ENCODE peak calls at places on chromosomes 11 and 22, in four cellular contexts. One of them, this sample, is unnamed. For H3K4me1, the result is how much of the 10 kb centered on the place peaks cover.

GRCh38 chr11:1501421-1502167 is 15.0 kb upstream of the MOB2 start:
- DNase-seq in spleen: peak
- DNase-seq in body of pancreas: no peak
- DNase-seq in IMR-90: no peak
- DNase-seq in this sample: no peak

GRCh38 chr11:68841718-68842426 is at the start of gene CPT1A:
- DNase-seq in IMR-90: peak
- DNase-seq in spleen: peak
- DNase-seq in body of pancreas: peak
- DNase-seq in this sample: no peak

GRCh38 chr11:27462543-27462942 is 10.0 kb downstream of the LGR4 start:
- DNase-seq in body of pancreas: no peak
- DNase-seq in IMR-90: no peak
- DNase-seq in spleen: no peak
- DNase-seq in this sample: no peak

GRCh38 chr11:5107285-5107684 is 30.9 kb downstream of the OR52A5 start:
- DNase-seq in IMR-90: no peak
- DNase-seq in spleen: no peak
- DNase-seq in body of pancreas: no peak
- DNase-seq in this sample: no peak

GRCh38 chr11:35677904-35678303 is 15.3 kb downstream of the TRIM44 start:
- DNase-seq in spleen: no peak
- DNase-seq in body of pancreas: no peak
- DNase-seq in IMR-90: peak
- DNase-seq in this sample: no peak

GRCh38 chr11:130915556-130916237 is 582 bp downstream of the SNX19 start:
- DNase-seq in IMR-90: no peak
- DNase-seq in body of pancreas: peak
- DNase-seq in spleen: peak
- DNase-seq in this sample: no peak

GRCh38 chr11:12249590-12250260 is 127.6 kb upstream of the PARVA start:
- DNase-seq in spleen: no peak
- DNase-seq in IMR-90: no peak
- DNase-seq in body of pancreas: peak
- DNase-seq in this sample: no peak

GRCh38 chr11:118574636-118575035 is 2.4 kb downstream of the ARCN1 start:
- DNase-seq in body of pancreas: no peak
- DNase-seq in IMR-90: no peak
- DNase-seq in spleen: no peak
- DNase-seq in this sample: no peak

GRCh38 chr11:132422725-132423124 is 1052.3 kb downstream of the NTM start:
- DNase-seq in body of pancreas: no peak
- DNase-seq in spleen: no peak
- DNase-seq in IMR-90: no peak
- DNase-seq in this sample: no peak

GRCh38 chr11:7485136-7485853 is at the start of gene OLFML1:
- DNase-seq in body of pancreas: peak
- DNase-seq in spleen: no peak
- DNase-seq in IMR-90: no peak
- DNase-seq in this sample: no peak

GRCh38 chr11:44766112-44766971 is 39.6 kb downstream of the TSPAN18 start:
- DNase-seq in body of pancreas: peak
- DNase-seq in spleen: no peak
- DNase-seq in IMR-90: peak
- DNase-seq in this sample: no peak

GRCh38 chr22:31377609-31378008 is 21.8 kb upstream of the DRG1 start:
- DNase-seq in body of pancreas: no peak
- DNase-seq in IMR-90: no peak
- DNase-seq in spleen: no peak
- DNase-seq in this sample: no peak

GRCh38 chr11:44778200-44779100 is 51.7 kb downstream of the TSPAN18 start:
- DNase-seq in spleen: peak
- DNase-seq in body of pancreas: no peak
- DNase-seq in IMR-90: no peak
- DNase-seq in this sample: no peak

GRCh38 chr11:109229682-109230081 is 192.3 kb upstream of the C11orf87 start:
- DNase-seq in spleen: no peak
- DNase-seq in body of pancreas: no peak
- DNase-seq in IMR-90: no peak
- DNase-seq in this sample: no peak

GRCh38 chr22:31143537-31143936 is 3.2 kb upstream of the PLA2G3 start:
- DNase-seq in IMR-90: no peak
- DNase-seq in body of pancreas: no peak
- DNase-seq in spleen: no peak
- DNase-seq in this sample: no peak

GRCh38 chr11:32115406-32115805 is 24.5 kb downstream of the RCN1 start:
- DNase-seq in body of pancreas: no peak
- DNase-seq in IMR-90: no peak
- DNase-seq in spleen: no peak
- DNase-seq in this sample: no peak

GRCh38 chr11:45527898-45528297 is 137.5 kb downstream of the CHST1 start:
- DNase-seq in spleen: no peak
- DNase-seq in body of pancreas: no peak
- DNase-seq in IMR-90: no peak
- DNase-seq in this sample: no peak

GRCh38 chr11:42315267-42315666 is 855.8 kb upstream of the LRRC4C start:
- DNase-seq in body of pancreas: no peak
- DNase-seq in IMR-90: no peak
- DNase-seq in spleen: no peak
- DNase-seq in this sample: no peak

GRCh38 chr11:64347171-64347867 is 7.3 kb downstream of the CCDC88B start:
- DNase-seq in IMR-90: no peak
- DNase-seq in body of pancreas: no peak
- DNase-seq in spleen: no peak
- DNase-seq in this sample: no peak

GRCh38 chr11:101441747-101442146 is 142.1 kb downstream of the TRPC6 start:
- DNase-seq in IMR-90: no peak
- DNase-seq in body of pancreas: peak
- DNase-seq in spleen: no peak
- DNase-seq in this sample: no peak

GRCh38 chr11:35779409-35779808 is 116.8 kb downstream of the TRIM44 start:
- DNase-seq in IMR-90: no peak
- DNase-seq in spleen: no peak
- DNase-seq in body of pancreas: no peak
- DNase-seq in this sample: no peak

GRCh38 chr11:107078375-107078774 is 60.1 kb upstream of the GUCY1A2 start:
- DNase-seq in IMR-90: no peak
- DNase-seq in body of pancreas: no peak
- DNase-seq in spleen: no peak
- DNase-seq in this sample: no peak

GRCh38 chr11:63017306-63017974 is 1.8 kb upstream of the SLC22A8 start:
- DNase-seq in body of pancreas: no peak
- DNase-seq in spleen: no peak
- DNase-seq in IMR-90: no peak
- DNase-seq in this sample: no peak

GRCh38 chr22:49642331-49642730 is 185.3 kb downstream of the BRD1 start:
- DNase-seq in body of pancreas: peak
- DNase-seq in IMR-90: no peak
- DNase-seq in spleen: no peak
- DNase-seq in this sample: no peak

GRCh38 chr11:69797156-69797555 is 22.0 kb upstream of the FGF4 start:
- DNase-seq in IMR-90: no peak
- DNase-seq in spleen: no peak
- DNase-seq in body of pancreas: no peak
- DNase-seq in this sample: no peak

GRCh38 chr22:44497218-44497903 is 672 bp downstream of the RTL6 start:
- DNase-seq in body of pancreas: peak
- DNase-seq in IMR-90: peak
- DNase-seq in spleen: peak
- DNase-seq in this sample: no peak

GRCh38 chr11:95892892-95893570 is 30.9 kb downstream of the MTMR2 start:
- DNase-seq in body of pancreas: no peak
- DNase-seq in IMR-90: no peak
- DNase-seq in spleen: no peak
- DNase-seq in this sample: no peak

GRCh38 chr11:69292221-69292648 is 1.7 kb upstream of the MYEOV start:
- DNase-seq in spleen: peak
- DNase-seq in body of pancreas: peak
- DNase-seq in IMR-90: no peak
- DNase-seq in this sample: no peak

GRCh38 chr11:72670041-72670440 is 4.2 kb downstream of the PDE2A start:
- DNase-seq in IMR-90: no peak
- DNase-seq in body of pancreas: no peak
- DNase-seq in spleen: no peak
- DNase-seq in this sample: no peak

GRCh38 chr11:86942212-86942611 is 13.0 kb downstream of the FZD4 start:
- DNase-seq in spleen: no peak
- DNase-seq in IMR-90: peak
- DNase-seq in body of pancreas: no peak
- DNase-seq in this sample: no peak
- H3K4me1 ChIP-seq in spleen: under half
- H3K4me1 ChIP-seq in IMR-90: under half
- H3K4me1 ChIP-seq in body of pancreas: under half
- H3K4me1 ChIP-seq in this sample: under half

GRCh38 chr11:78166832-78167469 is 21.5 kb downstream of the KCTD21 start:
- DNase-seq in IMR-90: no peak
- DNase-seq in spleen: no peak
- DNase-seq in body of pancreas: no peak
- DNase-seq in this sample: no peak

GRCh38 chr11:78170874-78171549 is 17.4 kb downstream of the KCTD21 start:
- DNase-seq in IMR-90: no peak
- DNase-seq in body of pancreas: no peak
- DNase-seq in spleen: no peak
- DNase-seq in this sample: no peak

GRCh38 chr11:78168539-78169477 is 19.6 kb downstream of the KCTD21 start:
- DNase-seq in body of pancreas: peak
- DNase-seq in spleen: no peak
- DNase-seq in IMR-90: peak
- DNase-seq in this sample: no peak

GRCh38 chr11:78171951-78172350 is 16.5 kb downstream of the KCTD21 start:
- DNase-seq in body of pancreas: no peak
- DNase-seq in spleen: no peak
- DNase-seq in IMR-90: no peak
- DNase-seq in this sample: no peak

DNA sequence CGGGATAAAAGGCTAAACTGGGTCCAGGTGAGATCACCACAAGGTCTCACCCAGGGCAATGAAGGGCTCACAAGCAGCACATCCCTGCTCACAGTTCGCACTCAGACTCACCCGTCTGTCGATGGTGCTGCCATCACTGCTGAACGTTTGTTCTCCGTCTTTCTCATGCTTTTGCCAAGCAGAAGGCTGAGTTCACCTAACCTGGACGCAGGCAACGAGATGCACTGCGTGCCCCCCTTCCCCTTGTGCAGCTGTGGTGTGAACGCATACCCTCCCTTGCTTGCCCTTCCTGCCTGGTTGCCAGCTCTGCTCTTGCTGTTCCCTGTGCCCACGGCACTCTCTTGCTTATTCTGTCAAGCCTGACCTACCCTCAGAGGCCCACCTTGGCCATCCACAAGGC is 18.0 kb downstream of the KCTD21 start:
- DNase-seq in IMR-90: no peak
- DNase-seq in spleen: no peak
- DNase-seq in body of pancreas: no peak
- DNase-seq in this sample: no peak
- H3K27ac ChIP-seq in IMR-90: peak
- H3K27ac ChIP-seq in spleen: no peak
- H3K27ac ChIP-seq in body of pancreas: no peak
- H3K27ac ChIP-seq in this sample: peak

GRCh38 chr22:22139364-22139763 is 105.2 kb upstream of the VPREB1 start:
- DNase-seq in spleen: no peak
- DNase-seq in IMR-90: no peak
- DNase-seq in body of pancreas: no peak
- DNase-seq in this sample: no peak

GRCh38 chr22:22143448-22143847 is 101.1 kb upstream of the VPREB1 start:
- DNase-seq in body of pancreas: no peak
- DNase-seq in spleen: no peak
- DNase-seq in IMR-90: no peak
- DNase-seq in this sample: no peak

GRCh38 chr22:22141031-22141430 is 103.6 kb upstream of the VPREB1 start:
- DNase-seq in spleen: no peak
- DNase-seq in body of pancreas: no peak
- DNase-seq in IMR-90: no peak
- DNase-seq in this sample: no peak

GRCh38 chr22:22144858-22145257 is 99.7 kb upstream of the VPREB1 start:
- DNase-seq in spleen: no peak
- DNase-seq in body of pancreas: no peak
- DNase-seq in IMR-90: peak
- DNase-seq in this sample: no peak

DNA sequence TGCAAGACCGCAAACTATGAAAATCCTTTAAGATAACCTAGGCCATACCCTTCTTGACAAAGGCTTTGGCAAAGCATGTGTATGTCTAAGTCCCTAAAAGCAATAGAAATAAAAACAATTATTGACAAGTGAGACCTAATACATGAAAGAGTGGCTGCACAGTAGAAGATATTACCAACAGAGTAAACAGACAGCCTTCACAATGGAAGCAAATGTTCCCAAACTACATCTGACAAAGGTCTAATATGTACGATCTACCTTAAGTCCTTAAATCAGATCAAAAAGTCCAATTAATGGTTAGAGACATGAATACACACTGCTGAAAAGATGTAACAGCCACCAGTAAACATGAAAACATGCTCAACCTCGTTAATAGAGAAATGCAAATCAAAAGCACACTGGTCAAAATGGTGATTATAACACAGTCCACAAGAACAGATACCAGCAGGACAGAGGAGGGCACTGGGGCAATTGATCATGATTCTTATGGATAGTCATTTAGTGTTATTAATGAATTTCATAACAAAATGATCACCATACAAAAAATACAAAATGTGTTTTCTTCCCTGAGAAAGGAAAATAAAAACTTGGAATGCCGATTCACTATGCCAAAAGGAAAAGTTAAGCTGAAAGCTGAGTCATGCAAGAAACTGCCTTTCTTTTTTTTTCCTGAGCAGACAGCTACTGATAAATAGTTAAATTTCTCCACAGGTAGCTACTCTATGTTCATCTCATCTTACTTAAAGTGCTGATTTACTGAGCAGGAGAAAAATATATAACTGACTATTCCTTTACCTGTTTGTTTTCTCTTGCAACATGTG is 102.6 kb upstream of the VPREB1 start:
- DNase-seq in body of pancreas: no peak
- DNase-seq in IMR-90: no peak
- DNase-seq in spleen: no peak
- DNase-seq in this sample: no peak
- TF ChIP-seq POLR2A in body of pancreas: no peak
- TF ChIP-seq POLR2A in IMR-90: no peak
- TF ChIP-seq POLR2A in spleen: no peak
- TF ChIP-seq POLR2A in this sample: no peak

DNA sequence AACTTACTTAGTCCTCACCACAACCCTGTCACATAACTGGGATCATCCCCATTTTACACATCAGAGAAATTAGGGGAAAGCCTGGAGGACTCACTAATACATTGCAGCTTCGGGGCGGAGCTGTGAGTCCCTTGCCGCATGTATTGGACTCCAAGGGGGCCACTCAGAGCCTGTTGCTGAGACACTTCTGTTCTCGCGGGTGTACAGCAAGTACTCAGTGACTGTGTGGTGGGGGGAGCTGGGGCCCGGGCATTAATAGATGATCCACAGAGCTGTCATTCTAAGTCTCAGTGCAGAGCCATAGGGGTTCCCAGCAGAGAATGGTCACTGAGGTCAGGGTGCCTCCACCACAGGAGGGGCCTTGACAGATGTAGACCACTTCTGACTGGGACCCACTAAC is 13.6 kb downstream of the OAF start:
- DNase-seq in IMR-90: no peak
- DNase-seq in body of pancreas: no peak
- DNase-seq in spleen: peak
- DNase-seq in this sample: no peak
- H3K4me1 ChIP-seq in IMR-90: under half
- H3K4me1 ChIP-seq in body of pancreas: under half
- H3K4me1 ChIP-seq in spleen: under half
- H3K4me1 ChIP-seq in this sample: under half

This sample was measured in esophagus squamous epithelium.